ENCODE peak calls at places on chromosomes 4 and X, in ten cellular contexts. X is iris pigment epithelial cell; W is lung; L is left lung; B is EL; D is GM23338; U is naive thymus-derived CD4-positive, alpha-beta T cell; K is psoas muscle; T is progenitor cell of endocrine pancreas; J is CMK. Y is an unnamed sample.

GRCh38 chr4:81922271-81922775 is 450.6 kb upstream of the RASGEF1B start:
- DNase-seq in X (no peak), W (no peak), L (no peak), B (no peak), D (no peak), U (no peak), K (no peak), T (no peak), J (no peak), Y (no peak)

GRCh38 chrX:123959281-123960063 is 2.0 kb upstream of the STAG2 start:
- DNase-seq in X (peak), W (peak), L (peak), B (peak), D (peak), U (no peak), K (peak), T (no peak), J (no peak), Y (no peak)

GRCh38 chrX:31123335-31123734 is 51.5 kb upstream of the FTHL17 start:
- DNase-seq in X (no peak), W (no peak), L (no peak), B (no peak), D (no peak), U (no peak), K (no peak), T (no peak), J (no peak), Y (no peak)

GRCh38 chr4:141080668-141081067 is 52.6 kb downstream of the RNF150 start:
- DNase-seq in X (no peak), W (no peak), L (no peak), B (no peak), D (peak), U (no peak), K (no peak), T (no peak), J (no peak), Y (no peak)

GRCh38 chr4:10020106-10020505 is 1.2 kb downstream of the SLC2A9 start:
- DNase-seq in X (no peak), W (no peak), L (no peak), B (no peak), D (no peak), U (no peak), K (no peak), T (no peak), J (no peak), Y (no peak)

GRCh38 chr4:145042601-145043000 is 55.4 kb downstream of the ANAPC10 start:
- DNase-seq in X (no peak), W (no peak), L (no peak), B (no peak), D (no peak), U (no peak), K (no peak), T (no peak), J (no peak), Y (no peak)

GRCh38 chr4:123418486-123418931 is 21.9 kb downstream of the SPRY1 start:
- DNase-seq in X (peak), W (peak), L (no peak), B (peak), D (peak), U (no peak), K (no peak), T (no peak), J (no peak), Y (no peak)

GRCh38 chrX:115503099-115503498 is 57.9 kb upstream of the PLS3 start:
- DNase-seq in X (no peak), W (no peak), L (no peak), B (no peak), D (no peak), U (no peak), K (no peak), T (no peak), J (no peak), Y (no peak)

GRCh38 chr4:5708829-5709680 is 696 bp upstream of the EVC2 start:
- DNase-seq in X (no peak), W (no peak), L (no peak), B (no peak), D (peak), U (no peak), K (no peak), T (no peak), J (no peak), Y (no peak)

GRCh38 chrX:1481636-1482529 is 29.2 kb upstream of the ASMTL start:
- DNase-seq in X (peak), W (peak), L (peak), B (peak), D (peak), U (peak), K (peak), T (no peak), J (no peak), Y (peak)

GRCh38 chr4:132299866-132300265 is 849.2 kb upstream of the PCDH10 start:
- DNase-seq in X (no peak), W (no peak), L (no peak), B (no peak), D (no peak), U (no peak), K (no peak), T (no peak), J (no peak), Y (no peak)

GRCh38 chrX:150513564-150513963 is 54.9 kb upstream of the MTM1 start:
- DNase-seq in X (no peak), W (no peak), L (no peak), B (no peak), D (peak), U (no peak), K (no peak), T (no peak), J (no peak), Y (no peak)

Y was measured in GM20000.